ENCODE peak calls at places on chromosome X, in nine cellular contexts. One of them, this sample, is unnamed.

GRCh38 chrX:40172169-40172979 is 74.6 kb upstream of the BCOR start:
- DNase-seq in H7: peak
- DNase-seq in cardiac muscle cell: peak
- DNase-seq in lung: peak
- DNase-seq in skeletal muscle cell: no peak
- DNase-seq in stomach: peak
- DNase-seq in A549: no peak
- DNase-seq in astrocyte of the cerebellum: no peak
- DNase-seq in mucosa of descending colon: peak
- DNase-seq in this sample: no peak

GRCh38 chrX:41984628-41985027 is 61.3 kb upstream of the CASK start:
- DNase-seq in H7: no peak
- DNase-seq in cardiac muscle cell: no peak
- DNase-seq in lung: no peak
- DNase-seq in skeletal muscle cell: no peak
- DNase-seq in stomach: no peak
- DNase-seq in A549: no peak
- DNase-seq in astrocyte of the cerebellum: no peak
- DNase-seq in mucosa of descending colon: peak
- DNase-seq in this sample: no peak

GRCh38 chrX:128929281-128930057 is 593.8 kb downstream of the SMARCA1 start:
- DNase-seq in H7: no peak
- DNase-seq in cardiac muscle cell: no peak
- DNase-seq in lung: no peak
- DNase-seq in skeletal muscle cell: no peak
- DNase-seq in stomach: peak
- DNase-seq in A549: peak
- DNase-seq in astrocyte of the cerebellum: no peak
- DNase-seq in mucosa of descending colon: no peak
- DNase-seq in this sample: no peak

GRCh38 chrX:68929332-68930150 is 100.7 kb downstream of the EFNB1 start:
- DNase-seq in H7: no peak
- DNase-seq in cardiac muscle cell: peak
- DNase-seq in lung: no peak
- DNase-seq in skeletal muscle cell: peak
- DNase-seq in stomach: peak
- DNase-seq in A549: peak
- DNase-seq in astrocyte of the cerebellum: peak
- DNase-seq in mucosa of descending colon: no peak
- DNase-seq in this sample: no peak

GRCh38 chrX:7720519-7720918 is 122.5 kb upstream of the VCX start:
- DNase-seq in H7: no peak
- DNase-seq in cardiac muscle cell: no peak
- DNase-seq in lung: no peak
- DNase-seq in skeletal muscle cell: no peak
- DNase-seq in stomach: no peak
- DNase-seq in A549: no peak
- DNase-seq in astrocyte of the cerebellum: no peak
- DNase-seq in mucosa of descending colon: no peak
- DNase-seq in this sample: no peak

GRCh38 chrX:153919281-153919680 is 6.8 kb downstream of the ARHGAP4 start:
- DNase-seq in H7: no peak
- DNase-seq in cardiac muscle cell: no peak
- DNase-seq in lung: no peak
- DNase-seq in skeletal muscle cell: no peak
- DNase-seq in stomach: no peak
- DNase-seq in A549: no peak
- DNase-seq in astrocyte of the cerebellum: no peak
- DNase-seq in mucosa of descending colon: no peak
- DNase-seq in this sample: no peak

GRCh38 chrX:7144126-7144525 is 3.4 kb upstream of the STS start:
- DNase-seq in H7: no peak
- DNase-seq in cardiac muscle cell: no peak
- DNase-seq in lung: no peak
- DNase-seq in skeletal muscle cell: no peak
- DNase-seq in stomach: no peak
- DNase-seq in A549: no peak
- DNase-seq in astrocyte of the cerebellum: no peak
- DNase-seq in mucosa of descending colon: no peak
- DNase-seq in this sample: no peak

GRCh38 chrX:153488231-153488914 is 6.4 kb upstream of the BGN start:
- DNase-seq in H7: no peak
- DNase-seq in cardiac muscle cell: peak
- DNase-seq in lung: no peak
- DNase-seq in skeletal muscle cell: no peak
- DNase-seq in stomach: peak
- DNase-seq in A549: no peak
- DNase-seq in astrocyte of the cerebellum: no peak
- DNase-seq in mucosa of descending colon: no peak
- DNase-seq in this sample: no peak

GRCh38 chrX:81195712-81196111 is 6.0 kb downstream of the HMGN5 start:
- DNase-seq in H7: peak
- DNase-seq in cardiac muscle cell: peak
- DNase-seq in lung: peak
- DNase-seq in skeletal muscle cell: no peak
- DNase-seq in stomach: peak
- DNase-seq in A549: peak
- DNase-seq in astrocyte of the cerebellum: peak
- DNase-seq in mucosa of descending colon: no peak
- DNase-seq in this sample: no peak

GRCh38 chrX:131739823-131740222 is 195.9 kb downstream of the OR13H1 start:
- DNase-seq in H7: no peak
- DNase-seq in cardiac muscle cell: no peak
- DNase-seq in lung: no peak
- DNase-seq in skeletal muscle cell: no peak
- DNase-seq in stomach: no peak
- DNase-seq in A549: peak
- DNase-seq in astrocyte of the cerebellum: no peak
- DNase-seq in mucosa of descending colon: no peak
- DNase-seq in this sample: no peak

GRCh38 chrX:133670394-133670793 is 255.1 kb upstream of the GPC4 start:
- DNase-seq in H7: peak
- DNase-seq in cardiac muscle cell: peak
- DNase-seq in lung: no peak
- DNase-seq in skeletal muscle cell: no peak
- DNase-seq in stomach: no peak
- DNase-seq in A549: peak
- DNase-seq in astrocyte of the cerebellum: peak
- DNase-seq in mucosa of descending colon: no peak
- DNase-seq in this sample: no peak

GRCh38 chrX:106802063-106802387 is 448 bp upstream of the TBC1D8B start:
- DNase-seq in H7: no peak
- DNase-seq in cardiac muscle cell: no peak
- DNase-seq in lung: no peak
- DNase-seq in skeletal muscle cell: no peak
- DNase-seq in stomach: no peak
- DNase-seq in A549: no peak
- DNase-seq in astrocyte of the cerebellum: no peak
- DNase-seq in mucosa of descending colon: peak
- DNase-seq in this sample: no peak

GRCh38 chrX:1242901-1243402 is 25.7 kb upstream of the CSF2RA start:
- DNase-seq in H7: peak
- DNase-seq in cardiac muscle cell: no peak
- DNase-seq in lung: no peak
- DNase-seq in skeletal muscle cell: no peak
- DNase-seq in stomach: no peak
- DNase-seq in A549: peak
- DNase-seq in astrocyte of the cerebellum: no peak
- DNase-seq in mucosa of descending colon: no peak
- DNase-seq in this sample: no peak

GRCh38 chrX:132435222-132435621 is 53.6 kb downstream of the MBNL3 start:
- DNase-seq in H7: no peak
- DNase-seq in cardiac muscle cell: peak
- DNase-seq in lung: no peak
- DNase-seq in skeletal muscle cell: peak
- DNase-seq in stomach: no peak
- DNase-seq in A549: no peak
- DNase-seq in astrocyte of the cerebellum: no peak
- DNase-seq in mucosa of descending colon: no peak
- DNase-seq in this sample: no peak

GRCh38 chrX:15293471-15293870 is 22.0 kb downstream of the ASB11 start:
- DNase-seq in H7: no peak
- DNase-seq in cardiac muscle cell: peak
- DNase-seq in lung: no peak
- DNase-seq in skeletal muscle cell: no peak
- DNase-seq in stomach: no peak
- DNase-seq in A549: no peak
- DNase-seq in astrocyte of the cerebellum: no peak
- DNase-seq in mucosa of descending colon: no peak
- DNase-seq in this sample: no peak

DNA sequence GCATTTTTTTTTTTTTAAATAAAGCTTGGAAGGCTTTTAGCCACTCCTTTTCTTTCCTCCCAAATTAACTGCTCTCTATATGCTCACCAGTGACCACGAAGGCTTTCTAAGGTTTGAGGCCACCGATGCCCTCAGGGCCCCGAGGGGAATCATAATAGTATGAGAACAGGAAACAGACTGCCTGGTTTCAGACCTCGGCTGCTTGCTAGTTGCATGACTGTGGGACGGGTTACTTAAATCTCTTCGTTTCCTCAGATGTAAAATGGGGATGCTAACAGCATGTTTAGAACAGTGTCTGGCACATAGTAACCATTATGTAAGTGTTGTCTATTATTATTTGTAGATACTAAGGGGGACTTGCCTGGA is 3.6 kb downstream of the LINC00632 start:
- DNase-seq in H7: no peak
- DNase-seq in cardiac muscle cell: no peak
- DNase-seq in lung: no peak
- DNase-seq in skeletal muscle cell: no peak
- DNase-seq in stomach: no peak
- DNase-seq in A549: no peak
- DNase-seq in astrocyte of the cerebellum: no peak
- DNase-seq in mucosa of descending colon: no peak
- DNase-seq in this sample: no peak
- H3K4me3 ChIP-seq in H7: peak
- H3K4me3 ChIP-seq in cardiac muscle cell: no peak
- H3K4me3 ChIP-seq in lung: no peak
- H3K4me3 ChIP-seq in skeletal muscle cell: no peak
- H3K4me3 ChIP-seq in stomach: peak
- H3K4me3 ChIP-seq in A549: peak
- H3K4me3 ChIP-seq in astrocyte of the cerebellum: peak
- H3K4me3 ChIP-seq in mucosa of descending colon: no peak
- H3K4me3 ChIP-seq in this sample: no peak

DNA sequence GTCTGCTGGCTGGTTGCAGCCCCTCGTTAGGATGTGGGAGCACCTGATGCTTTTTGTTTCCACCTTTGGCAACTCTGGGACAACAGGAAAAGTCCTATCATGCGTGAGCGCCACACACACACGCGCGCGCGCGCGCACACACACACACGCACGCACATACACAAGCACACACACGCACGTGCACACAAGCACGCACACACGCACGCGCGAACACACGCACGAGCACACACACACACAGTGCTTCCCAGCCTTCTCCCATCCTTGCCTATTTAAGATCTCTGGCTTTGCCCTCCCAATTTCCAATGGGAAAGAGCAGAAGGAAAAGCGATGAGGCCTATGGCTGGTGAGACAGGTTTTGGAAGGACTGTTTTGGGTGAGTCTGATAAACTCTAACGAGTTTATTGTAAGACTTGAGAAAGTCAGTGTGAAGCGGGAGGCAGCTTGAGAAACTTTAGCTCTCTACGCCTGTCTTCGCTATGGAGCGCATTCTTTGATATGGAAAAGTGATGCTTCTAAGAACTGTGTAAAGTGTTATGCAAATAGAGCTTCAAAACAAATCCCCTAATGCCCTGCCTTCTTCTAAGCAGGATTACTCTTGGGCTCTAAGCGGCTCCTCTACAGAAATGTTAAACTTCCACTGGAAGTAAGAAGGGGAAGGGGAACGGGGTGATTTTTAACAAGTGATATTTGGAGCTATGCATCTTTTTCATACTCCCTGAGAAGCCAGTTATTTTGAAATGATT is 11.8 kb downstream of the SUPT20HL1 start:
- DNase-seq in H7: peak
- DNase-seq in cardiac muscle cell: no peak
- DNase-seq in lung: no peak
- DNase-seq in skeletal muscle cell: no peak
- DNase-seq in stomach: no peak
- DNase-seq in A549: no peak
- DNase-seq in astrocyte of the cerebellum: no peak
- DNase-seq in mucosa of descending colon: no peak
- DNase-seq in this sample: no peak
- H3K4me3 ChIP-seq in H7: peak
- H3K4me3 ChIP-seq in cardiac muscle cell: no peak
- H3K4me3 ChIP-seq in lung: no peak
- H3K4me3 ChIP-seq in skeletal muscle cell: no peak
- H3K4me3 ChIP-seq in stomach: no peak
- H3K4me3 ChIP-seq in A549: no peak
- H3K4me3 ChIP-seq in astrocyte of the cerebellum: no peak
- H3K4me3 ChIP-seq in mucosa of descending colon: no peak
- H3K4me3 ChIP-seq in this sample: no peak

DNA sequence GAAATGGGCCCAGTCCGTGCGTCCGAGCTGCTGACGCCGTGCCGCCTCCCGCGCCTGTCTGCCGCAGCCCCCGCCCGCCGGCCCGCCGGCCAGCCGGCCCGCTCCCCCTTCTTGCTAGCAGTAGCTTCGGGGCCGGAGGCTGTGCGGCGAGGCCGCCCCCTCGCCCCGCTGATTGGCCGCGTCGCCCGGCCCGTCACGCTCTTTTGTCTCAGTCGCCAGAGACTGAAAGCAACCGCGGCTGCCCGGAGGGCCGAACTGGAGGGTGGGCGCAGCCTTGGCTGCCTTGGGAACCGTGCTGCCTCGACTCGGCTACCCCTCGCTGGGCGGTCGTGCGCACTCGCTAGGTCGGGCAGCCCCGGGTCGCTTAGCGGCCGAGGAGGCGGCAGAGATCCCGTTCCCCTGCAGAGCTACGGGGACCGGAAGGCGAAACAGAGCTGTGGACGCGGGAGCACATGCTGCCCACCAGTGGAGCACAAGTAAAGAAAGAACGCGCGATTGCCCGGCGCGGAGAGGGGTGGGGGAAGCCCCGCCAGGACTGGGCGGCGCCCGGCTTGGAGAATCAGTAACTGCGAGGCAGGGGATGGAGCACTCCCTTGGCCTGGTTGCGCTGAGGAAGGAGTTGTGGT is at the start of gene ZCCHC18:
- DNase-seq in H7: peak
- DNase-seq in cardiac muscle cell: peak
- DNase-seq in lung: no peak
- DNase-seq in skeletal muscle cell: peak
- DNase-seq in stomach: peak
- DNase-seq in A549: peak
- DNase-seq in astrocyte of the cerebellum: peak
- DNase-seq in mucosa of descending colon: peak
- DNase-seq in this sample: no peak
- H3K4me3 ChIP-seq in H7: peak
- H3K4me3 ChIP-seq in cardiac muscle cell: peak
- H3K4me3 ChIP-seq in lung: peak
- H3K4me3 ChIP-seq in skeletal muscle cell: peak
- H3K4me3 ChIP-seq in stomach: peak
- H3K4me3 ChIP-seq in A549: peak
- H3K4me3 ChIP-seq in astrocyte of the cerebellum: peak
- H3K4me3 ChIP-seq in mucosa of descending colon: no peak
- H3K4me3 ChIP-seq in this sample: peak

DNA sequence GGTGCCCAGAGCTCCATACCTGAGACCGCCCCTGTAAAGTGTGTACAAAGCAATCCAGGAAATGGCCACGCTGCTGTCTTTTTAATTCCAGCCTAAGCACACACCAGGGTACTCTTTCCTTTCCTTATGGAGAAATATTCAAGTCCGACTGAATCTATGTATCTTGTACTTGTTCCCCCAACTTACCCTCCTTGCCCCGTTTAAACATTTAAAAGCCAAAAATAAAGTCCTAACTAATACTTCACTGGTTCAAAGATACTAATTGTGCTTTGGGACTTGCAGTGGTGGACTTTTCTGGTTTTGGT is 731 bp upstream of the AMMECR1 start:
- DNase-seq in H7: no peak
- DNase-seq in cardiac muscle cell: no peak
- DNase-seq in lung: no peak
- DNase-seq in skeletal muscle cell: no peak
- DNase-seq in stomach: peak
- DNase-seq in A549: peak
- DNase-seq in astrocyte of the cerebellum: no peak
- DNase-seq in mucosa of descending colon: no peak
- DNase-seq in this sample: no peak
- H3K4me3 ChIP-seq in H7: peak
- H3K4me3 ChIP-seq in cardiac muscle cell: peak
- H3K4me3 ChIP-seq in lung: peak
- H3K4me3 ChIP-seq in skeletal muscle cell: peak
- H3K4me3 ChIP-seq in stomach: peak
- H3K4me3 ChIP-seq in A549: peak
- H3K4me3 ChIP-seq in astrocyte of the cerebellum: peak
- H3K4me3 ChIP-seq in mucosa of descending colon: peak
- H3K4me3 ChIP-seq in this sample: peak

This sample was measured in AG04449.